ENCODE peak calls at places on chromosome 22, in nine cellular contexts. C, M, A, K, Z, R, G, X and N are unnamed samples.

GRCh38 chr22:29083576-29084566 is 11.0 kb downstream of the KREMEN1 start:
- DNase-seq in C (peak), M (no peak), A (no peak), K (no peak), Z (no peak), R (no peak), G (no peak), X (no peak), N (peak)

GRCh38 chr22:49344196-49344595 is 483.5 kb downstream of the BRD1 start:
- DNase-seq in C (no peak), M (no peak), A (no peak), K (no peak), Z (no peak), R (no peak), G (no peak), X (no peak), N (no peak)

GRCh38 chr22:42856179-42856864 is 751 bp downstream of the ARFGAP3 start:
- DNase-seq in C (peak), M (peak), A (peak), K (peak), Z (peak), R (peak), G (no peak), X (peak), N (peak)

GRCh38 chr22:25049770-25050169 is 97.3 kb downstream of the KIAA1671 start:
- DNase-seq in C (no peak), M (no peak), A (no peak), K (no peak), Z (no peak), R (no peak), G (no peak), X (no peak), N (no peak)

GRCh38 chr22:35746946-35747703 is 29.5 kb downstream of the APOL5 start:
- DNase-seq in C (peak), M (no peak), A (no peak), K (peak), Z (no peak), R (no peak), G (no peak), X (no peak), N (peak)

GRCh38 chr22:23913306-23913660 is 19.1 kb downstream of the MIF start:
- DNase-seq in C (no peak), M (no peak), A (no peak), K (no peak), Z (no peak), R (no peak), G (no peak), X (no peak), N (no peak)

GRCh38 chr22:39469681-39470461 is 13.1 kb downstream of the MGAT3 start:
- DNase-seq in C (no peak), M (no peak), A (no peak), K (no peak), Z (peak), R (no peak), G (no peak), X (peak), N (no peak)

GRCh38 chr22:29801153-29801552 is 34.0 kb downstream of the UQCR10 start:
- DNase-seq in C (no peak), M (no peak), A (no peak), K (no peak), Z (no peak), R (no peak), G (no peak), X (no peak), N (no peak)

GRCh38 chr22:50141891-50142363 is 28.6 kb upstream of the PANX2 start:
- DNase-seq in C (no peak), M (no peak), A (no peak), K (no peak), Z (peak), R (no peak), G (no peak), X (peak), N (no peak)

GRCh38 chr22:46561435-46561905 is 24.1 kb upstream of the CELSR1 start:
- DNase-seq in C (peak), M (no peak), A (peak), K (no peak), Z (peak), R (no peak), G (no peak), X (no peak), N (no peak)

GRCh38 chr22:42752912-42753311 is 32.2 kb upstream of the A4GALT start:
- DNase-seq in C (no peak), M (no peak), A (no peak), K (peak), Z (no peak), R (no peak), G (no peak), X (no peak), N (peak)

GRCh38 chr22:36350751-36351594 is 36.8 kb downstream of the MYH9 start:
- DNase-seq in C (peak), M (no peak), A (no peak), K (peak), Z (no peak), R (no peak), G (no peak), X (no peak), N (no peak)

GRCh38 chr22:28989035-28989464 is 72.6 kb downstream of the C22orf31 start:
- DNase-seq in C (no peak), M (no peak), A (no peak), K (no peak), Z (no peak), R (no peak), G (no peak), X (no peak), N (no peak)

GRCh38 chr22:19817561-19818263 is 37.0 kb downstream of the GNB1L start:
- DNase-seq in C (no peak), M (no peak), A (no peak), K (no peak), Z (no peak), R (no peak), G (no peak), X (no peak), N (no peak)

GRCh38 chr22:19680911-19681862 is 33.1 kb upstream of the SEPTIN5 start:
- DNase-seq in C (no peak), M (no peak), A (no peak), K (no peak), Z (no peak), R (no peak), G (no peak), X (no peak), N (peak)

GRCh38 chr22:24230911-24231656 is 13.8 kb downstream of the GGT5 start:
- DNase-seq in C (no peak), M (peak), A (peak), K (peak), Z (peak), R (no peak), G (no peak), X (peak), N (no peak)

GRCh38 chr22:38038890-38039812 is 18.1 kb upstream of the PICK1 start:
- DNase-seq in C (peak), M (no peak), A (no peak), K (no peak), Z (no peak), R (no peak), G (no peak), X (no peak), N (no peak)

GRCh38 chr22:31179345-31179744 is 19.4 kb downstream of the RNF185 start:
- DNase-seq in C (peak), M (no peak), A (no peak), K (peak), Z (no peak), R (peak), G (no peak), X (peak), N (no peak)

GRCh38 chr22:44783581-44783980 is 31.2 kb downstream of the ARHGAP8 start:
- DNase-seq in C (no peak), M (no peak), A (no peak), K (no peak), Z (no peak), R (no peak), G (no peak), X (no peak), N (no peak)

GRCh38 chr22:31055322-31056159 is 25.6 kb upstream of the SMTN start:
- DNase-seq in C (peak), M (no peak), A (no peak), K (peak), Z (no peak), R (peak), G (peak), X (peak), N (peak)

GRCh38 chr22:26968873-26969272 is 311.5 kb downstream of the MIAT start:
- DNase-seq in C (no peak), M (no peak), A (no peak), K (no peak), Z (no peak), R (no peak), G (no peak), X (no peak), N (peak)

GRCh38 chr22:48891688-48892380 is 935.8 kb downstream of the BRD1 start:
- DNase-seq in C (no peak), M (no peak), A (peak), K (no peak), Z (no peak), R (no peak), G (no peak), X (no peak), N (no peak)

GRCh38 chr22:37455896-37456295 is 28.6 kb upstream of the ELFN2 start:
- DNase-seq in C (no peak), M (no peak), A (no peak), K (no peak), Z (peak), R (no peak), G (peak), X (no peak), N (peak)

GRCh38 chr22:42268852-42269406 is 1.5 kb downstream of the TCF20 start:
- DNase-seq in C (peak), M (no peak), A (no peak), K (no peak), Z (no peak), R (no peak), G (no peak), X (no peak), N (no peak)

GRCh38 chr22:31680764-31681624 is 19.0 kb upstream of the PISD start:
- DNase-seq in C (peak), M (no peak), A (no peak), K (peak), Z (no peak), R (peak), G (peak), X (no peak), N (peak)

GRCh38 chr22:29877620-29878019 is 5.4 kb upstream of the MTMR3 start:
- DNase-seq in C (peak), M (no peak), A (no peak), K (peak), Z (no peak), R (no peak), G (peak), X (no peak), N (peak)

GRCh38 chr22:39152511-39153219 is at the start of gene CBX7:
- DNase-seq in C (peak), M (peak), A (peak), K (peak), Z (peak), R (peak), G (peak), X (peak), N (peak)

GRCh38 chr22:50112151-50113118 is 22.6 kb downstream of the MOV10L1 start:
- DNase-seq in C (peak), M (no peak), A (peak), K (peak), Z (no peak), R (no peak), G (peak), X (no peak), N (peak)

GRCh38 chr22:41576877-41577276 is 12.8 kb downstream of the PMM1 start:
- DNase-seq in C (peak), M (peak), A (peak), K (peak), Z (peak), R (no peak), G (peak), X (peak), N (peak)

GRCh38 chr22:17396531-17396930 is 27.3 kb downstream of the CECR2 start:
- DNase-seq in C (no peak), M (no peak), A (no peak), K (no peak), Z (no peak), R (no peak), G (no peak), X (no peak), N (no peak)

GRCh38 chr22:29225422-29226090 is 19.9 kb downstream of the EMID1 start:
- DNase-seq in C (peak), M (no peak), A (no peak), K (peak), Z (no peak), R (no peak), G (no peak), X (no peak), N (no peak)